ENCODE peak calls at places on chromosomes 1 and 21, in eight cellular contexts. One of them, this sample, is unnamed.

GRCh38 chr1:243497939-243498681 is 242.3 kb downstream of the SDCCAG8 start:
- DNase-seq in kidney epithelial cell: no peak
- DNase-seq in left lung: no peak
- DNase-seq in progenitor cell of endocrine pancreas: no peak
- DNase-seq in GM12865: no peak
- DNase-seq in cardiac fibroblast: no peak
- DNase-seq in fibroblast of pulmonary artery: no peak
- DNase-seq in AG10803: no peak
- DNase-seq in this sample: no peak

GRCh38 chr21:37521658-37522057 is 155.1 kb downstream of the DYRK1A start:
- DNase-seq in kidney epithelial cell: no peak
- DNase-seq in left lung: no peak
- DNase-seq in progenitor cell of endocrine pancreas: no peak
- DNase-seq in GM12865: no peak
- DNase-seq in cardiac fibroblast: no peak
- DNase-seq in fibroblast of pulmonary artery: no peak
- DNase-seq in AG10803: no peak
- DNase-seq in this sample: no peak

GRCh38 chr1:115429884-115430283 is 91.8 kb upstream of the NGF start:
- DNase-seq in kidney epithelial cell: no peak
- DNase-seq in left lung: no peak
- DNase-seq in progenitor cell of endocrine pancreas: no peak
- DNase-seq in GM12865: no peak
- DNase-seq in cardiac fibroblast: peak; percentile 38
- DNase-seq in fibroblast of pulmonary artery: peak; percentile 33
- DNase-seq in AG10803: no peak
- DNase-seq in this sample: no peak

GRCh38 chr1:29849038-29849750 is 612.9 kb downstream of the PTPRU start:
- DNase-seq in kidney epithelial cell: no peak
- DNase-seq in left lung: no peak
- DNase-seq in progenitor cell of endocrine pancreas: no peak
- DNase-seq in GM12865: peak; percentile 64
- DNase-seq in cardiac fibroblast: peak; percentile 27
- DNase-seq in fibroblast of pulmonary artery: peak; percentile 44
- DNase-seq in AG10803: peak; percentile 30
- DNase-seq in this sample: no peak

GRCh38 chr1:172134087-172134731 is 286.3 kb upstream of the C1orf105 start:
- DNase-seq in kidney epithelial cell: no peak
- DNase-seq in left lung: no peak
- DNase-seq in progenitor cell of endocrine pancreas: no peak
- DNase-seq in GM12865: peak; percentile 42
- DNase-seq in cardiac fibroblast: peak; percentile 60
- DNase-seq in fibroblast of pulmonary artery: no peak
- DNase-seq in AG10803: no peak
- DNase-seq in this sample: no peak

GRCh38 chr1:230825061-230825803 is 43.1 kb downstream of the C1orf198 start:
- DNase-seq in kidney epithelial cell: no peak
- DNase-seq in left lung: no peak
- DNase-seq in progenitor cell of endocrine pancreas: no peak
- DNase-seq in GM12865: no peak
- DNase-seq in cardiac fibroblast: peak; percentile 77
- DNase-seq in fibroblast of pulmonary artery: peak; percentile 70
- DNase-seq in AG10803: peak; percentile 78
- DNase-seq in this sample: no peak

GRCh38 chr1:210669951-210670350 is 341.2 kb downstream of the HHAT start:
- DNase-seq in kidney epithelial cell: no peak
- DNase-seq in left lung: no peak
- DNase-seq in progenitor cell of endocrine pancreas: no peak
- DNase-seq in GM12865: no peak
- DNase-seq in cardiac fibroblast: no peak
- DNase-seq in fibroblast of pulmonary artery: no peak
- DNase-seq in AG10803: no peak
- DNase-seq in this sample: no peak

GRCh38 chr1:60911980-60912692 is 170.2 kb upstream of the NFIA start:
- DNase-seq in kidney epithelial cell: no peak
- DNase-seq in left lung: no peak
- DNase-seq in progenitor cell of endocrine pancreas: no peak
- DNase-seq in GM12865: no peak
- DNase-seq in cardiac fibroblast: peak; percentile 24
- DNase-seq in fibroblast of pulmonary artery: no peak
- DNase-seq in AG10803: no peak
- DNase-seq in this sample: no peak

GRCh38 chr1:23475134-23475628 is 8.8 kb downstream of the ASAP3 start:
- DNase-seq in kidney epithelial cell: peak; percentile 51
- DNase-seq in left lung: no peak
- DNase-seq in progenitor cell of endocrine pancreas: no peak
- DNase-seq in GM12865: no peak
- DNase-seq in cardiac fibroblast: peak; percentile 89
- DNase-seq in fibroblast of pulmonary artery: peak; percentile 93
- DNase-seq in AG10803: peak; percentile 90
- DNase-seq in this sample: no peak

GRCh38 chr21:31518580-31518979 is 140.9 kb upstream of the SOD1 start:
- DNase-seq in kidney epithelial cell: no peak
- DNase-seq in left lung: no peak
- DNase-seq in progenitor cell of endocrine pancreas: no peak
- DNase-seq in GM12865: no peak
- DNase-seq in cardiac fibroblast: no peak
- DNase-seq in fibroblast of pulmonary artery: no peak
- DNase-seq in AG10803: no peak
- DNase-seq in this sample: no peak

GRCh38 chr21:31515253-31515652 is 144.2 kb upstream of the SOD1 start:
- DNase-seq in kidney epithelial cell: no peak
- DNase-seq in left lung: no peak
- DNase-seq in progenitor cell of endocrine pancreas: no peak
- DNase-seq in GM12865: no peak
- DNase-seq in cardiac fibroblast: no peak
- DNase-seq in fibroblast of pulmonary artery: no peak
- DNase-seq in AG10803: no peak
- DNase-seq in this sample: no peak

GRCh38 chr21:31517664-31518402 is 141.7 kb upstream of the SOD1 start:
- DNase-seq in kidney epithelial cell: no peak
- DNase-seq in left lung: no peak
- DNase-seq in progenitor cell of endocrine pancreas: no peak
- DNase-seq in GM12865: peak; percentile 6
- DNase-seq in cardiac fibroblast: no peak
- DNase-seq in fibroblast of pulmonary artery: no peak
- DNase-seq in AG10803: no peak
- DNase-seq in this sample: no peak

GRCh38 chr21:31511258-31511657 is 148.2 kb upstream of the SOD1 start:
- DNase-seq in kidney epithelial cell: no peak
- DNase-seq in left lung: no peak
- DNase-seq in progenitor cell of endocrine pancreas: no peak
- DNase-seq in GM12865: no peak
- DNase-seq in cardiac fibroblast: no peak
- DNase-seq in fibroblast of pulmonary artery: no peak
- DNase-seq in AG10803: no peak
- DNase-seq in this sample: no peak

DNA sequence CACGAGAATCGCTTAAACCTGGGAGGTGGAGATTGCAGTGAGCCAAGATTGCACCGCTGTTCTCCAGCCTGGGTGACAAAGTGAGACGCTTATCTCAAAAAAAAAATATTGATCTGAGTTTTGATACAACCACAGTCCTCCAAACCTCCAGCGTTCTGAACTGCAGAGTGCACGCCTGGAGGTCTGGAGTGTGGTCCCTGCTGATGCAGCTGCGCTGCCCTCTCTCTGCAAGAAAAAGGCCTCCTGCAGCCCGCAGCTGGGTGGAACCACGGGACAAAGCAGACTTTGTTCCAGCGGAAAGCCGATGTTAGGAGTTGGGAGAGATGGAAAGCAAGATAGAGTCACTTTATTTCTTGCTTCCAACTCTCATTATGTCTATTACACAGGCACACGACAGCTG is 144.9 kb upstream of the SOD1 start:
- DNase-seq in kidney epithelial cell: no peak
- DNase-seq in left lung: no peak
- DNase-seq in progenitor cell of endocrine pancreas: no peak
- DNase-seq in GM12865: no peak
- DNase-seq in cardiac fibroblast: no peak
- DNase-seq in fibroblast of pulmonary artery: no peak
- DNase-seq in AG10803: no peak
- DNase-seq in this sample: no peak
- TF ChIP-seq CTCF in kidney epithelial cell: peak; percentile 33
- TF ChIP-seq CTCF in left lung: no peak
- TF ChIP-seq CTCF in progenitor cell of endocrine pancreas: no peak
- TF ChIP-seq CTCF in GM12865: no peak
- TF ChIP-seq CTCF in cardiac fibroblast: no peak
- TF ChIP-seq CTCF in fibroblast of pulmonary artery: no peak
- TF ChIP-seq CTCF in AG10803: no peak
- TF ChIP-seq CTCF in this sample: no peak

GRCh38 chr1:43239484-43239883 is 30.3 kb upstream of the TMEM125 start:
- DNase-seq in kidney epithelial cell: no peak
- DNase-seq in left lung: no peak
- DNase-seq in progenitor cell of endocrine pancreas: no peak
- DNase-seq in GM12865: peak; percentile 80
- DNase-seq in cardiac fibroblast: no peak
- DNase-seq in fibroblast of pulmonary artery: no peak
- DNase-seq in AG10803: no peak
- DNase-seq in this sample: no peak

GRCh38 chr1:43238991-43239469 is 30.8 kb upstream of the TMEM125 start:
- DNase-seq in kidney epithelial cell: no peak
- DNase-seq in left lung: no peak
- DNase-seq in progenitor cell of endocrine pancreas: no peak
- DNase-seq in GM12865: no peak
- DNase-seq in cardiac fibroblast: no peak
- DNase-seq in fibroblast of pulmonary artery: no peak
- DNase-seq in AG10803: no peak
- DNase-seq in this sample: no peak

GRCh38 chr1:43235451-43236121 is 34.2 kb upstream of the TMEM125 start:
- DNase-seq in kidney epithelial cell: no peak
- DNase-seq in left lung: no peak
- DNase-seq in progenitor cell of endocrine pancreas: no peak
- DNase-seq in GM12865: no peak
- DNase-seq in cardiac fibroblast: no peak
- DNase-seq in fibroblast of pulmonary artery: no peak
- DNase-seq in AG10803: no peak
- DNase-seq in this sample: no peak

GRCh38 chr1:43237131-43237530 is 32.7 kb upstream of the TMEM125 start:
- DNase-seq in kidney epithelial cell: no peak
- DNase-seq in left lung: no peak
- DNase-seq in progenitor cell of endocrine pancreas: no peak
- DNase-seq in GM12865: no peak
- DNase-seq in cardiac fibroblast: no peak
- DNase-seq in fibroblast of pulmonary artery: no peak
- DNase-seq in AG10803: no peak
- DNase-seq in this sample: no peak

GRCh38 chr1:43238104-43238503 is 31.7 kb upstream of the TMEM125 start:
- DNase-seq in kidney epithelial cell: no peak
- DNase-seq in left lung: peak; percentile 57
- DNase-seq in progenitor cell of endocrine pancreas: peak; percentile 60
- DNase-seq in GM12865: peak; percentile 72
- DNase-seq in cardiac fibroblast: peak; percentile 82
- DNase-seq in fibroblast of pulmonary artery: peak; percentile 80
- DNase-seq in AG10803: peak; percentile 62
- DNase-seq in this sample: no peak
- TF ChIP-seq CTCF in kidney epithelial cell: peak; percentile 77
- TF ChIP-seq CTCF in left lung: peak; percentile 60
- TF ChIP-seq CTCF in progenitor cell of endocrine pancreas: peak; percentile 88
- TF ChIP-seq CTCF in GM12865: peak; percentile 75
- TF ChIP-seq CTCF in cardiac fibroblast: peak; percentile 85
- TF ChIP-seq CTCF in fibroblast of pulmonary artery: peak; percentile 90
- TF ChIP-seq CTCF in AG10803: peak; percentile 79
- TF ChIP-seq CTCF in this sample: peak; percentile 6

GRCh38 chr1:246270236-246270635 is 236.8 kb downstream of the SMYD3 start:
- DNase-seq in kidney epithelial cell: no peak
- DNase-seq in left lung: no peak
- DNase-seq in progenitor cell of endocrine pancreas: no peak
- DNase-seq in GM12865: no peak
- DNase-seq in cardiac fibroblast: no peak
- DNase-seq in fibroblast of pulmonary artery: no peak
- DNase-seq in AG10803: no peak
- DNase-seq in this sample: no peak

GRCh38 chr1:246267426-246267825 is 239.7 kb downstream of the SMYD3 start:
- DNase-seq in kidney epithelial cell: no peak
- DNase-seq in left lung: no peak
- DNase-seq in progenitor cell of endocrine pancreas: no peak
- DNase-seq in GM12865: no peak
- DNase-seq in cardiac fibroblast: no peak
- DNase-seq in fibroblast of pulmonary artery: no peak
- DNase-seq in AG10803: no peak
- DNase-seq in this sample: no peak

GRCh38 chr1:246265481-246265880 is 241.6 kb downstream of the SMYD3 start:
- DNase-seq in kidney epithelial cell: no peak
- DNase-seq in left lung: no peak
- DNase-seq in progenitor cell of endocrine pancreas: no peak
- DNase-seq in GM12865: no peak
- DNase-seq in cardiac fibroblast: no peak
- DNase-seq in fibroblast of pulmonary artery: no peak
- DNase-seq in AG10803: peak; percentile 12
- DNase-seq in this sample: no peak

GRCh38 chr1:246269466-246269865 is 237.6 kb downstream of the SMYD3 start:
- DNase-seq in kidney epithelial cell: no peak
- DNase-seq in left lung: no peak
- DNase-seq in progenitor cell of endocrine pancreas: no peak
- DNase-seq in GM12865: no peak
- DNase-seq in cardiac fibroblast: no peak
- DNase-seq in fibroblast of pulmonary artery: peak; percentile 22
- DNase-seq in AG10803: no peak
- DNase-seq in this sample: no peak

GRCh38 chr1:246267896-246268295 is 239.2 kb downstream of the SMYD3 start:
- DNase-seq in kidney epithelial cell: no peak
- DNase-seq in left lung: no peak
- DNase-seq in progenitor cell of endocrine pancreas: no peak
- DNase-seq in GM12865: no peak
- DNase-seq in cardiac fibroblast: no peak
- DNase-seq in fibroblast of pulmonary artery: no peak
- DNase-seq in AG10803: no peak
- DNase-seq in this sample: no peak
- TF ChIP-seq CTCF in kidney epithelial cell: no peak
- TF ChIP-seq CTCF in left lung: no peak
- TF ChIP-seq CTCF in progenitor cell of endocrine pancreas: no peak
- TF ChIP-seq CTCF in GM12865: no peak
- TF ChIP-seq CTCF in cardiac fibroblast: no peak
- TF ChIP-seq CTCF in fibroblast of pulmonary artery: no peak
- TF ChIP-seq CTCF in AG10803: no peak
- TF ChIP-seq CTCF in this sample: no peak

DNA sequence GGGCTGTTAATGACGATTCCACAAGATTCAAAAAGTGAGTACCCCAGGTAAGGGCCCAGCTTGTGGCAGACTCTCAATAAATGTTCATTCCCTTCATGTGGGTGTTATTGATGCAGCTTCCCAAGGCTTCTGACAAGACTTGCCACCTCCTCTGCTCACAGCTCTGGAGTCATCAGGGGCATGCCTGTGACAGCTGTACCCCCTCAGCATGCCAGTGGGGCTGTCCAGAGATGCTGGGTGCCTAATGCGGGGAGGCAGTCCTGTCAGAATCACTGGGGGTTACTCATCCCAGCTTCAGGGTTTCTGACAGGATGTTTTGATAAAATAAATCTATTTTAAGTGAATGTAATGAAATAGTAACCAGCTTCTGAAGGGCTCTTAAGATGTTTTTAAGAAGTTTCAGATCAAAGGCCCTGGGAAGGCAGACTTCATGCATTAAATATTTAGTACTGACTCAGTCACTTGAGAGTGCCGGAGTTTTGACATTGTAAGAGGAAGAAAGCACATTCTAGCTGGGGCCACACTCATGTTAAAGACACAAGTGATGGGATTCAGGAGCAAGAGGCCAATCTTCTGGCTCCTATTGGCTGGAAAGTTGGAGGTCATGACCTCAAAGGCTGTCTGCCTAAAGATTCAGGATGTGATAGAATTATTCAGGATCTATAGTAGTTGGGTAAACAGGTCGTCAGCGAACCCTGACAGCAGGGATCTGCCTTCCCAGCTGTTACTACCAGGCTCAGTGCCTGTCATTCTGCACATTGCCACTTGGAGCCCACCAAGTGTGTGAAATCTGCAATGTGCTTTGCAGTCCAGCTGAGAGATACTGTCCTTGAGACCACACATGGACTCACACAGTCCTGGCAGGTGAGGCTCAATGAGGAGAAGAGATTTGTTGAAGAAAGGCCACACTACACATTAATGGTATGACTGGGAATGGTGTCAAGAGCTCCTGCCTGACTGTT is 239.6 kb upstream of the BEND5 start:
- DNase-seq in kidney epithelial cell: no peak
- DNase-seq in left lung: no peak
- DNase-seq in progenitor cell of endocrine pancreas: no peak
- DNase-seq in GM12865: no peak
- DNase-seq in cardiac fibroblast: no peak
- DNase-seq in fibroblast of pulmonary artery: no peak
- DNase-seq in AG10803: peak; percentile 31
- DNase-seq in this sample: no peak
- TF ChIP-seq CTCF in kidney epithelial cell: no peak
- TF ChIP-seq CTCF in left lung: no peak
- TF ChIP-seq CTCF in progenitor cell of endocrine pancreas: no peak
- TF ChIP-seq CTCF in GM12865: no peak
- TF ChIP-seq CTCF in cardiac fibroblast: no peak
- TF ChIP-seq CTCF in fibroblast of pulmonary artery: no peak
- TF ChIP-seq CTCF in AG10803: peak; percentile 11
- TF ChIP-seq CTCF in this sample: no peak